ENCODE peak calls at places on chromosomes 4 and X, in nine cellular contexts. R is A673; A is uterus; T is epithelial cell of esophagus; D is AG10803; E is GM23248; C is BJ; O is naive thymus-derived CD4-positive, alpha-beta T cell; G is choroid plexus epithelial cell. H is an unnamed sample.

GRCh38 chrX:2463973-2464676 is 36.7 kb downstream of the DHRSX start:
- DNase-seq in R (peak), A (no peak), T (no peak), D (no peak), E (no peak), C (no peak), O (no peak), G (peak), H (no peak)

GRCh38 chr4:94256833-94257232 is 49.2 kb downstream of the SMARCAD1 start:
- DNase-seq in R (peak), A (no peak), T (no peak), D (no peak), E (peak), C (no peak), O (no peak), G (peak), H (no peak)

GRCh38 chrX:84108589-84108988 is 79.4 kb downstream of the RPS6KA6 start:
- DNase-seq in R (no peak), A (no peak), T (no peak), D (no peak), E (no peak), C (no peak), O (no peak), G (no peak), H (no peak)

GRCh38 chr4:4613641-4614286 is 71.9 kb upstream of the STX18 start:
- DNase-seq in R (no peak), A (no peak), T (no peak), D (peak), E (peak), C (no peak), O (no peak), G (no peak), H (no peak)

GRCh38 chr4:24141836-24142235 is 252.0 kb upstream of the PPARGC1A start:
- DNase-seq in R (no peak), A (no peak), T (no peak), D (peak), E (peak), C (peak), O (no peak), G (no peak), H (no peak)

GRCh38 chr4:26298198-26298950 is 22.4 kb upstream of the RBPJ start:
- DNase-seq in R (peak), A (no peak), T (no peak), D (peak), E (peak), C (peak), O (no peak), G (peak), H (no peak)

GRCh38 chr4:76547167-76547760 is 112.2 kb downstream of the SHROOM3 start:
- DNase-seq in R (peak), A (no peak), T (no peak), D (peak), E (no peak), C (no peak), O (no peak), G (no peak), H (no peak)

GRCh38 chr4:117085185-117085701 is at the start of gene TRAM1L1:
- DNase-seq in R (peak), A (peak), T (peak), D (peak), E (peak), C (peak), O (no peak), G (peak), H (peak)

GRCh38 chrX:24982306-24982965 is 33.3 kb downstream of the ARX start:
- DNase-seq in R (no peak), A (no peak), T (no peak), D (peak), E (peak), C (no peak), O (no peak), G (no peak), H (no peak)

GRCh38 chrX:15465896-15466651 is 27.1 kb downstream of the PIR start:
- DNase-seq in R (peak), A (no peak), T (no peak), D (peak), E (peak), C (no peak), O (no peak), G (peak), H (no peak)

GRCh38 chr4:185470503-185471195 is 884 bp downstream of the CCDC110 start:
- DNase-seq in R (peak), A (peak), T (peak), D (peak), E (peak), C (no peak), O (no peak), G (peak), H (no peak)

GRCh38 chr4:184432127-184432922 is 42.0 kb downstream of the IRF2 start:
- DNase-seq in R (no peak), A (no peak), T (no peak), D (no peak), E (no peak), C (no peak), O (no peak), G (no peak), H (no peak)

GRCh38 chrX:40444798-40445496 is 135.8 kb upstream of the ATP6AP2 start:
- DNase-seq in R (no peak), A (no peak), T (peak), D (no peak), E (no peak), C (no peak), O (no peak), G (no peak), H (no peak)

GRCh38 chrX:119573840-119574393 is 446 bp upstream of the UBE2A start:
- DNase-seq in R (peak), A (peak), T (peak), D (peak), E (peak), C (no peak), O (no peak), G (peak), H (no peak)

GRCh38 chr4:150007512-150007911 is 70.7 kb upstream of the DCLK2 start:
- DNase-seq in R (no peak), A (no peak), T (peak), D (peak), E (peak), C (peak), O (no peak), G (peak), H (no peak)

GRCh38 chrX:155864655-155865054 is 16.5 kb upstream of the VAMP7 start:
- DNase-seq in R (peak), A (no peak), T (peak), D (no peak), E (peak), C (no peak), O (no peak), G (peak), H (no peak)

GRCh38 chr4:84490663-84491062 is 8.4 kb downstream of the NKX6-1 start:
- DNase-seq in R (no peak), A (no peak), T (no peak), D (no peak), E (no peak), C (no peak), O (no peak), G (no peak), H (no peak)

GRCh38 chrX:101257448-101258259 is 33.5 kb downstream of the TAF7L start:
- DNase-seq in R (no peak), A (no peak), T (no peak), D (peak), E (peak), C (no peak), O (no peak), G (peak), H (no peak)

GRCh38 chr4:100977746-100978397 is 369.5 kb downstream of the PPP3CA start:
- DNase-seq in R (no peak), A (no peak), T (peak), D (peak), E (peak), C (no peak), O (no peak), G (peak), H (peak)

GRCh38 chr4:144449623-144450022 is 196.3 kb upstream of the HHIP start:
- DNase-seq in R (no peak), A (no peak), T (peak), D (peak), E (peak), C (no peak), O (no peak), G (no peak), H (peak)

GRCh38 chr4:157791236-157791635 is 381.6 kb downstream of the GASK1B start:
- DNase-seq in R (peak), A (no peak), T (no peak), D (no peak), E (no peak), C (no peak), O (no peak), G (no peak), H (no peak)

GRCh38 chrX:131734621-131735020 is 190.7 kb downstream of the OR13H1 start:
- DNase-seq in R (no peak), A (peak), T (no peak), D (no peak), E (no peak), C (no peak), O (no peak), G (no peak), H (no peak)

GRCh38 chr4:136562842-136563241 is 969.5 kb downstream of the PCDH18 start:
- DNase-seq in R (peak), A (no peak), T (peak), D (no peak), E (peak), C (no peak), O (no peak), G (peak), H (peak)

GRCh38 chrX:133543654-133544053 is 128.4 kb upstream of the GPC4 start:
- DNase-seq in R (no peak), A (no peak), T (peak), D (no peak), E (no peak), C (no peak), O (no peak), G (no peak), H (no peak)

GRCh38 chr4:7694256-7694775 is 245.3 kb downstream of the AFAP1 start:
- DNase-seq in R (no peak), A (no peak), T (no peak), D (no peak), E (no peak), C (no peak), O (no peak), G (no peak), H (no peak)

GRCh38 chr4:62871057-62871456 is 1538.2 kb downstream of the TECRL start:
- DNase-seq in R (no peak), A (no peak), T (no peak), D (no peak), E (no peak), C (no peak), O (no peak), G (no peak), H (no peak)

GRCh38 chrX:3548743-3549441 is 164.6 kb downstream of the PRKX start:
- DNase-seq in R (peak), A (no peak), T (peak), D (peak), E (peak), C (no peak), O (no peak), G (peak), H (peak)

GRCh38 chrX:45912316-45912715 is 632.9 kb downstream of the ZNF674 start:
- DNase-seq in R (peak), A (no peak), T (no peak), D (no peak), E (no peak), C (no peak), O (no peak), G (no peak), H (no peak)

GRCh38 chrX:13029831-13030771 is 14.3 kb downstream of the FAM9C start:
- DNase-seq in R (peak), A (no peak), T (no peak), D (no peak), E (peak), C (no peak), O (no peak), G (peak), H (no peak)

GRCh38 chrX:49059209-49060191 is 701 bp downstream of the CCDC120 start:
- DNase-seq in R (no peak), A (no peak), T (peak), D (no peak), E (no peak), C (no peak), O (no peak), G (no peak), H (no peak)

GRCh38 chrX:47649781-47650163 is 591 bp downstream of the ELK1 start:
- DNase-seq in R (no peak), A (no peak), T (no peak), D (no peak), E (no peak), C (no peak), O (no peak), G (no peak), H (no peak)
- H3K4me3 ChIP-seq in R (peak), A (peak), T (peak), D (peak), E (peak), C (peak), O (peak), G (peak), H (peak)

DNA sequence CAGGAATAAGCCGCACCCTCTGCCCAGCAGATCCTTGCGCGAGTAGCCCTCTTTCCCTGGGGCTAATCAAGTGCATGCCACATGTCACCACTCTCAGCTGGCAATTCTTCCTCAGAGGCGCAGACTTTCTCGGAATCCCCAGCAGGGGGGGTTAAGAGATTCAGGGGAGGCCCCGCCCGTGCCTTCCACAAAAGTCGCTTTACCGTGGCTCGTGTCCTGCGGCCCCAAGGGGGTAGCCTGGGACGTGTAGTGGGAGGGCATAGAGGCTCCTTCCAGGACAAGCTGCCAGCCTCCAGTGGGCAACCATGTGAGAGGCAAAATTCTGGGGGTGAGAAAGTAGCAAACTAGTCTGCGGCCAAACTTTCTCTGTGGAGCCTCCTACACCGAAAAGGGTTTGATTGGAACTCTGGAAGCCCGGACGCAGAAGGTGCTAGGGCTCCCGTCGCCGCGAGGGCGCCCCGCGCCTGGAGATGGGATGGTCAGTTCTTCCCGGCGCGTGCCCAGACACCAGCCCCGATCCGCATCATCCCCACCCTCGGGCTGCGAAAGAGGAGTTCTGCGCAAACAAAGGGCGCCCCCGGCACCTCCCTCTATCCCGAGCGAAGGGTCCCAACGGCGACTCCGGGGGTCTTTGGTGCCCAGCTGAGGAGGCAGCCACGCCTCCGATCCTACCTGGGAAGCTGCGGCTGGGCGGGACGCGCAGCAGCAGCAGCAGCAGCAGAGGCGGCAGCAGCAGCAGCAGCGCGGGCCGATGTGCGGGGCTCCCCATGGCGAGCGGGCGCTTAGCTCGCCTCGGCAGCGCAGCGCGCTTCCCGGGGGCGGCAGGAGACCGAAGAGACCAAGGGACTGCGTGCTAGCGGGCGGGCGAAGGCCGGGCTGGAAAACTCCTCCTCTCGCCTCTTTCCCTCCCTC is at the start of gene SRPX:
- DNase-seq in R (peak), A (peak), T (peak), D (peak), E (peak), C (no peak), O (no peak), G (peak), H (no peak)
- H3K4me3 ChIP-seq in R (peak), A (peak), T (peak), D (peak), E (peak), C (peak), O (no peak), G (peak), H (peak)

DNA sequence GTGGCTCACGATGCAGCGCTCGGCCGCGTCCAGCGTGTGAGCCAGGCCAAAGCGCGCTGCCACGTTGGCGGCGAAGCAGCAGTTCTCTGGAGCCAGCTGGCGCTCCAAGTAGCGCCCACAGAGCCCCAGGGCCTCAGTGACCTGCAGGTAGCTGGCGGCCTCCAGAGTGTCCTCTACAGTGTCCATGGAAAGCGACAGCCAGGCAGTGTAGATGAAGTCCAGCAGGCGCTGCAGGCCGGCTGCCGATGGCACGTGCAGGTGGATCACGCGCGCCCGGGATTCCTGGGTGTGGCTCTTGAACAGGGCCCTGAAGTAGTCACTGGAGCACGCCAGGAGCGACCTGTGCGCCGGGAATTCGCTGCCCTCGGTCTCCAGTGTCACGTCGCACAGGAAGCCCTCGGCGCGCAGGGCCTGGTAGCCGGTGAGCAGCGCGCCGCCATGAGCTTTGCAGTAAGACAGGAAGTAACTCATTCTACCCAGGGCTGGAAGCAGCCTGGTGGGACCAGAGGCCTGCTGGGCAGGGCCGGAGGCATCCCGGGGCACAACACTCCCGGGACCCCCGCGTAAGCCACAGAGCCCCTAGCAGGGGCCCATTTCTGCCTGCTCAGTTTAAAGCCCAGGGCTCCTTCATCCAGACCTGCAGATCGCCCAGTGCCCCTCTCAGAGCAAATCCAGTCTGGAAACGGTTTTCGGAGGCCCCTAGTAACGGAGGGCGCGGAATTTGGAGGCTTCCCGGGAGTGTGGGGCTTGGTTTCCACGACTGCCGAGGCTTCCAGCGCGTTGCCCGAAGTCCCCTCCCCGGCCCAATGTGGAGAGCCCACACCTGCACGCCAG is 595 bp downstream of the KLHL34 start:
- DNase-seq in R (no peak), A (no peak), T (no peak), D (no peak), E (no peak), C (no peak), O (no peak), G (no peak), H (no peak)
- H3K4me3 ChIP-seq in R (no peak), A (no peak), T (no peak), D (no peak), E (no peak), C (no peak), O (peak), G (no peak), H (no peak)

GRCh38 chr4:143395054-143395453 is 58.4 kb downstream of the GAB1 start:
- DNase-seq in R (no peak), A (no peak), T (no peak), D (no peak), E (no peak), C (no peak), O (no peak), G (no peak), H (no peak)

GRCh38 chr4:143391895-143392294 is 55.2 kb downstream of the GAB1 start:
- DNase-seq in R (no peak), A (no peak), T (no peak), D (peak), E (peak), C (peak), O (no peak), G (peak), H (no peak)

GRCh38 chr4:143390764-143391163 is 54.1 kb downstream of the GAB1 start:
- DNase-seq in R (no peak), A (no peak), T (no peak), D (no peak), E (no peak), C (no peak), O (no peak), G (no peak), H (no peak)

GRCh38 chr4:143391261-143391660 is 54.6 kb downstream of the GAB1 start:
- DNase-seq in R (peak), A (no peak), T (no peak), D (no peak), E (no peak), C (no peak), O (no peak), G (no peak), H (no peak)

GRCh38 chr4:143393195-143393594 is 56.5 kb downstream of the GAB1 start:
- DNase-seq in R (no peak), A (no peak), T (no peak), D (no peak), E (peak), C (no peak), O (no peak), G (no peak), H (no peak)
- H3K4me3 ChIP-seq in R (no peak), A (no peak), T (no peak), D (no peak), E (no peak), C (no peak), O (no peak), G (no peak), H (no peak)

DNA sequence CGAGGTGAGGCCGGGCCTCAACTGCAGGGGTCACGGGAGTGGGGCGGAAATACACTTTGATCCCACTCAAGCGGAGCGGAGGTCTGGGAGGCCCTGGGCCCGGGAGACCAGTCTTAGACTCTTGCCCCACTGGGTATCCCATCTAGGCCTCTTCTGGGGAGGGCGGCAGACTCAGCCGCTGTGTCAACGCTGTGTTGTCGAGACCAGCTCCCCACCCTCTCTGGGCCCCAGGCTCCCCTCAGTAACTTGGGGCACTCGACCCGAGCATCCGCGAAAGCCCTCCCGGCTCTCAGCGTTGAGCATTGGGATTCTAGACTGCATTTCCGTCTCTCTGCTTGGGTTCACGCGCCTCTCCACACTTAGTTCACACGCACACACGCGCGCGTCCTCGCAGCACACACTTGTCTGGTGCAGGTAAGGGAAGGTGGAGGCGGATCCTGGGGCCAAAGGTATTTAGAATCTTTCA is 1.7 kb downstream of the NKX3-2 start:
- DNase-seq in R (no peak), A (no peak), T (no peak), D (no peak), E (no peak), C (no peak), O (no peak), G (no peak), H (no peak)
- H3K4me3 ChIP-seq in R (no peak), A (no peak), T (no peak), D (no peak), E (no peak), C (no peak), O (no peak), G (no peak), H (no peak)

GRCh38 chr4:46992338-46992737 is 1.0 kb downstream of the GABRA4 start:
- DNase-seq in R (no peak), A (no peak), T (no peak), D (no peak), E (no peak), C (no peak), O (no peak), G (no peak), H (no peak)

GRCh38 chr4:46999584-46999983 is 6.2 kb upstream of the GABRA4 start:
- DNase-seq in R (no peak), A (no peak), T (peak), D (no peak), E (peak), C (no peak), O (no peak), G (peak), H (no peak)

GRCh38 chr4:46993075-46994006 is at the start of gene GABRA4:
- DNase-seq in R (peak), A (no peak), T (peak), D (no peak), E (peak), C (no peak), O (no peak), G (peak), H (no peak)

GRCh38 chr4:46994007-46994405 is 625 bp upstream of the GABRA4 start:
- DNase-seq in R (no peak), A (no peak), T (no peak), D (no peak), E (no peak), C (no peak), O (no peak), G (peak), H (no peak)
- H3K4me3 ChIP-seq in R (peak), A (no peak), T (no peak), D (no peak), E (no peak), C (no peak), O (no peak), G (peak), H (peak)